ENCODE peak calls at places on chromosomes 5 and 9, in four cellular contexts. Y is ovary, L is esophagus squamous epithelium, V is HCT116. T is an unnamed sample.

GRCh38 chr5:177111720-177112394 is 21.7 kb upstream of the NSD1 start:
- DNase-seq in L (no peak), V (peak; percentile 38), Y (peak; percentile 74), T (peak; percentile 85)

GRCh38 chr9:15295761-15296405 is 11.1 kb downstream of the TTC39B start:
- DNase-seq in L (no peak), V (no peak), Y (no peak), T (no peak)

GRCh38 chr5:56696900-56697299 is 118.4 kb upstream of the MAP3K1 start:
- DNase-seq in Y (peak; percentile 67), L (no peak), V (no peak), T (no peak)

GRCh38 chr5:132607133-132607532 is 50.4 kb downstream of the RAD50 start:
- DNase-seq in Y (no peak), L (no peak), V (no peak), T (no peak)

GRCh38 chr5:27900761-27901160 is 862.4 kb upstream of the CDH9 start:
- DNase-seq in V (no peak), Y (no peak), L (no peak), T (no peak)

GRCh38 chr9:12908910-12909309 is 134.1 kb downstream of the LURAP1L start:
- DNase-seq in V (no peak), L (no peak), Y (no peak), T (no peak)

GRCh38 chr5:143340891-143341685 is 62.4 kb downstream of the NR3C1 start:
- DNase-seq in L (no peak), V (no peak), Y (no peak), T (no peak)

GRCh38 chr9:18056269-18056992 is 417.5 kb upstream of the ADAMTSL1 start:
- DNase-seq in L (no peak), Y (no peak), V (no peak), T (no peak)

GRCh38 chr5:171363846-171364245 is 23.8 kb upstream of the NPM1 start:
- DNase-seq in L (no peak), V (no peak), Y (no peak), T (no peak)

GRCh38 chr5:73853091-73853490 is 227.1 kb downstream of the ARHGEF28 start:
- DNase-seq in V (no peak), Y (no peak), L (no peak), T (no peak)

GRCh38 chr9:118336952-118337349 is 632.7 kb downstream of the TLR4 start:
- DNase-seq in L (no peak), V (no peak), Y (no peak), T (no peak)

GRCh38 chr9:37029776-37030590 is 4.1 kb downstream of the PAX5 start:
- DNase-seq in V (no peak), Y (no peak), L (no peak), T (peak; percentile 81)

GRCh38 chr5:118873417-118873816 is 114.9 kb downstream of the DTWD2 start:
- DNase-seq in V (no peak), L (no peak), Y (no peak), T (no peak)

GRCh38 chr9:101977614-101978210 is 239.3 kb upstream of the GRIN3A start:
- DNase-seq in L (no peak), Y (no peak), V (peak; percentile 10), T (no peak)

GRCh38 chr5:138653502-138653901 is 78.3 kb upstream of the HSPA9 start:
- DNase-seq in Y (no peak), L (no peak), V (peak; percentile 18), T (no peak)

GRCh38 chr9:133356391-133357091 is at the start of the genes SURF1 and SURF2:
- DNase-seq in L (no peak), Y (peak; percentile 85), V (no peak), T (peak; percentile 98)
- TF ChIP-seq POLR2A in L (no peak), Y (peak; percentile 11), V (peak; percentile 94), T (no peak)

DNA sequence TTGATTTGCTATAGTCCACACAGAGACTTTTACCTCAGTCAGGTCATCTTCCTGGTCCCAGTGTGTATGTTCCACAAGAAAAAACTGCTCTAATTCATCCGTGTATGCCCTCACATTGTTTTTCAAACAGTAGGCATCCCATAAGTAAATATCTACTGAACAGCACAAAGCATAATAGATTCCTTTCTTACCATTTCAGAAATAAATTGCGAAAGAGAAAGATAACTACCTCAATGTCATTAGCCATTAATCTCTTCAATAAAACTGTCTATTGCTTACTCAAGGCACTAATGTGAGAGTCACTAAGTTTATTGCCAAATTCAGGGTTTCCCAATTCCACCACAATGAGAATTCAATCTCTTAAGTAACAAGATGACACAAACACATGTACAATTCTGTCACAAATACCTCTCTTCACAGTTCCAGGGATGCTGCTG is 9.6 kb downstream of the FBXW2 start:
- DNase-seq in Y (no peak), L (no peak), V (no peak), T (no peak)
- H3K36me3 ChIP-seq in Y (no peaks in the 10 kb centered on the region), L (peaks cover 85% of the 10 kb centered on the region), V (peaks cover 18% of the 10 kb centered on the region), T (peaks cover 11% of the 10 kb centered on the region)

GRCh38 chr9:129456549-129457324 is 164.2 kb downstream of the C9orf50 start:
- DNase-seq in V (no peak), L (no peak), Y (no peak), T (no peak)
- TF ChIP-seq POLR2A in V (no peak), L (no peak), Y (no peak), T (no peak)

DNA sequence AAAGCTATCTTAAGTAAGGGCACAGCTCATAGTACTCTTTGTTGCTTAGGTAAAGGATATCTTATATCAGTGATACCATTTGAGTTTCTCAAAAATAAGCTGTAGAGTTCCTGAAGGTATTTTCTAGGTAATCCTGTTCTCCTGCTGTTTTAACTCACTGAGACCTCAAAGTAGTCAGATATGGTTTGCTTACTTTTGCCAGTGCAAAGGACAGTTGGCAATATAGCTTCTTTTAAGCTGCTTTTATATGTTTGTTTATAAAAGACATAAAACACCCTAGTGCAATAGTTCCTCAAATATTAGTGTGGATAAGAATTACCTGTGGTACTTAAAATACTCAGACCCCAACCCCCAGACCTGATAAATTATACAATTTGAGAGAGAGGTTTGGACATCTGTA is 12.1 kb downstream of the NCBP1 start:
- DNase-seq in Y (no peak), V (no peak), L (no peak), T (no peak)
- H3K36me3 ChIP-seq in Y (no peaks in the 10 kb centered on the region), V (peaks cover 63% of the 10 kb centered on the region), L (peaks cover 95% of the 10 kb centered on the region), T (peaks cover 96% of the 10 kb centered on the region)

GRCh38 chr9:120928015-120928719 is 1.6 kb upstream of the TRAF1 start:
- DNase-seq in Y (peak; percentile 65), V (no peak), L (no peak), T (peak; percentile 85)

GRCh38 chr9:120929392-120929791 is 2.8 kb upstream of the TRAF1 start:
- DNase-seq in Y (no peak), V (no peak), L (no peak), T (no peak)

GRCh38 chr9:120926397-120926928 is at the start of gene TRAF1:
- DNase-seq in V (no peak), Y (no peak), L (no peak), T (peak; percentile 86)

GRCh38 chr9:120927125-120928014 is 774 bp upstream of the TRAF1 start:
- DNase-seq in L (no peak), V (no peak), Y (no peak), T (no peak)

GRCh38 chr9:120928720-120929389 is 2.3 kb upstream of the TRAF1 start:
- DNase-seq in L (peak; percentile 14), V (no peak), Y (peak; percentile 74), T (peak; percentile 98)
- TF ChIP-seq POLR2A in L (no peak), V (no peak), Y (peak; percentile 34), T (no peak)

DNA sequence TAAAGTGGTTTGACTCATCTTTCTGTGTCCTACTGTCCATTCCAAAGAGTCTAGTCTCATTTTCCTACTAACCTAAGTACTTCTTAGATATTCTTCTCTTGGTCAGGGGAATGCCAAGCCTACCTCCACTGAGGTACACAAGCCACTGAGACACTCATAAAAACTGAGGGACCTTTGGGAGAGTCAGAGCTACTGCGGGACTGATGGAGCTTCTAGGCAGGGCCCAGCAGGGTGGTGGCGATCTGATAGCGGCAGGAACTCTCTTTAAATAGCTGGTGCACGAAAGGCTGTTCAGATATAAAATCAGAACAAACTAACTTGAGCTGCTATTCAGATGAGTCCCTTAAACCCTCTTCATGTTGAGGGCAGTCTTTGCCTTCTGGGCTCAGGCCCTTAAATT is 14.7 kb downstream of the NUP214 start:
- DNase-seq in Y (no peak), V (no peak), L (no peak), T (no peak)
- H3K36me3 ChIP-seq in Y (no peaks in the 10 kb centered on the region), V (peaks cover 62% of the 10 kb centered on the region), L (peaks cover 99% of the 10 kb centered on the region), T (peaks cover 3% of the 10 kb centered on the region)

GRCh38 chr5:168136340-168136739 is 155.1 kb upstream of the WWC1 start:
- DNase-seq in V (no peak), L (no peak), Y (no peak), T (no peak)
- TF ChIP-seq POLR2A in V (no peak), L (no peak), Y (no peak), T (no peak)

GRCh38 chr5:6355294-6355693 is 23.1 kb downstream of the MED10 start:
- DNase-seq in Y (no peak), L (no peak), V (no peak), T (no peak)
- H3K36me3 ChIP-seq in Y (no peaks in the 10 kb centered on the region), L (peaks cover 7% of the 10 kb centered on the region), V (no peaks in the 10 kb centered on the region), T (peaks cover 35% of the 10 kb centered on the region)

T was measured in spleen.